ENCODE peak calls at places on chromosomes 6 and 20, in nine cellular contexts. W is chondrocyte, E is heart left ventricle, X is activated B cell treated with CpG ODN at 0.5 μM for 24 hours, B is cardiac fibroblast, C is AG10803, H is fibroblast of lung, J is A673, D is pancreas. R is an unnamed sample.
A peak's percentile ranks its signal among the peaks of the same experiment; 100 is the strongest.

GRCh38 chr6:81859884-81860283 is 107.4 kb upstream of the TENT5A start:
- DNase-seq in W (no peak), E (peak; percentile 60), X (no peak), B (peak; percentile 8), C (no peak), H (peak; percentile 47), J (no peak), D (no peak), R (no peak)

GRCh38 chr6:13485923-13486557 is 1.4 kb downstream of the GFOD1 start:
- DNase-seq in W (no peak), E (no peak), X (peak; percentile 32), B (peak; percentile 48), C (peak; percentile 34), H (peak; percentile 51), J (peak; percentile 62), D (peak; percentile 27), R (no peak)

GRCh38 chr20:52103911-52104545 is 87.6 kb downstream of the ZFP64 start:
- DNase-seq in W (no peak), E (no peak), X (no peak), B (peak; percentile 10), C (no peak), H (peak; percentile 42), J (peak; percentile 42), D (no peak), R (no peak)

GRCh38 chr6:102619585-102619984 is 1226.1 kb downstream of the GRIK2 start:
- DNase-seq in W (no peak), E (no peak), X (no peak), B (peak; percentile 17), C (peak; percentile 3), H (peak; percentile 5), J (peak; percentile 65), D (no peak), R (peak; percentile 5)

GRCh38 chr6:100487638-100488037 is 22.9 kb upstream of the SIM1 start:
- DNase-seq in W (no peak), E (no peak), X (no peak), B (no peak), C (no peak), H (no peak), J (no peak), D (no peak), R (no peak)

GRCh38 chr20:39825524-39825923 is 863.4 kb downstream of the DHX35 start:
- DNase-seq in W (no peak), E (no peak), X (no peak), B (no peak), C (no peak), H (no peak), J (no peak), D (no peak), R (no peak)

GRCh38 chr6:62150048-62150663 is 135.9 kb downstream of the KHDRBS2 start:
- DNase-seq in W (no peak), E (no peak), X (no peak), B (peak; percentile 46), C (peak; percentile 30), H (peak; percentile 1), J (peak; percentile 47), D (no peak), R (peak; percentile 52)

GRCh38 chr20:38275815-38276550 is 15.4 kb upstream of the KIAA1755 start:
- DNase-seq in W (no peak), E (no peak), X (no peak), B (peak; percentile 73), C (peak; percentile 83), H (peak; percentile 91), J (peak; percentile 18), D (no peak), R (no peak)

GRCh38 chr6:37987008-37987407 is 167.5 kb downstream of the ZFAND3 start:
- DNase-seq in W (no peak), E (no peak), X (no peak), B (peak; percentile 47), C (peak; percentile 48), H (peak; percentile 70), J (no peak), D (no peak), R (no peak)

DNA sequence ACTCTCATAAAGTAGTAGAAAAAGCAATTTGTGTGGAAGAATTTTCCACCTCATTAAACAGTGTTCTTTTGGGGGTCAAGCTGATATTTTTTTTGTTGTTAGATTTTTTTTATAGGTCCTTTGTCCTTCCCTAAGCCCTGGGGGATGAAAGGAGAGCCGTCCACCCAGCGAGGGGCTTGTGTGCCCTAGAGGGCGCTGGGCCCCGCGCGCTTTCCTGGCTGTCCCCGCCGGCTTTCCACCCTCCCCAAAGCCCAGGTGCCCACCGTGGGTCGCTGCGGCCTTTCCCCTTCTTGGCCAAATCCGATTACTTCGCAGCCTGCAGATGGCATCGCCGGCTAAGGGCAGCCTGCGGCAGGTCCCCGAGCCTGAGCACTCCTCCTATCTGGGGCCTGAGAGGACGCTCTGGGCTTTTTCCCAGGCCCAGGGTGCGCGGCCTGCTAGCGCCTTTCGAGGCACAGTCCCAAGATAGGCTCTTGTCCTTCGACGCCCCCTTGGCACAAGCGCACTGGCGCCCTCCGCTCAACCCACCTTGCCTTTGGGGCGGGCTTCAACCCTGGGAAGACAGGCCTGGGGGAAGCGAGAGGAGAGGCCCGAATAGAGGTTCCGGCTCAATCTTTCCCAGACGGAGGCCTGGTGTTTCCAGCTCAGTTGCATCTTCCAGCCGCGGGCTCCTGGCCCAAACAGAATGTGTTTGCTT is 33.6 kb downstream of the TFAP2A start:
- DNase-seq in W (peak; percentile 86), E (no peak), X (peak; percentile 14), B (no peak), C (no peak), H (no peak), J (no peak), D (no peak), R (no peak)
- TF ChIP-seq CTCF in W (peak; percentile 26), E (no peak), X (no peak), B (no peak), C (peak; percentile 8), H (no peak), J (peak; percentile 31), D (no peak), R (no peak)

DNA sequence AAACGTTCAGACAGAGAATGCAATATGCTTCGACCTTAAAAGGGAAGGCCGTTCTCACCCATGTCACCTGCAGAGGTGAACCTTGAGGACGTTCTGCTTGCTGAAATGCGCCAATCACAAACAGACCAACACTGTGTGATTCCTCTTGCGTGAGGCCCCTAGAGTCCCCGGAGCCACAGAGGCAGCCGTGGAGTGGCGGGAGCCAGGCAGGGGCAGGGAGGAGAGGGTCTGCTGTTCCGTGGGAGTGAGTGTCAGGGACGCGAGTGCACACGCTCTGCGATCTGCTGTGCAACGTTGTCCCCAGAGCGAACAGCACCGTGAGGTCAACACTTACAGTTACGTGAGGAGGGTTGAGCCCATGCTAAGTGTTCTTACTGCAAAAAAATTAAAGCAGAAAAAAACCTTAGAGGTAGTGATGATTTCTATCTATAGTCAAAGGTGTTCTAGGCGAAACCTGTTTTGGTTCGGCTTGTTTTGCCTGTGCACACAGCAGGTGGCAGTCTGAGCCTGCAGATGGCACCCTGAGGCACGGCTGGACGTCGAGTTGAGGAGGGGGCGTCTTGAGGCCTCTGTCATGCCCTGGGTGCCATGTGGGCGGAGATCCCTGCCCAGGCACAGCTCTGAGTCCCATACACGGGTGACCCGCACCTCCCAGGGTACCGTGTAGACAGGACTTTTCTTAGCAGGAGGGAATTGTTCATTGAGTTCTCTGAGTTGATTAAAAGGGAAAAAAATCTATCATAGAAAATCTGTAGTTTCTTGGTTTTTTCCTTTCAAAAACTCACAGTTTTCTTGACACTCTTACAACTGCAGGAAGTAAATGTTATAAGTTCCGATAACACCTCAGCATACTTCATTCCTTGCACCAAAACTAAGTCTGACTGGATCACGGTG is 71.8 kb upstream of the FRMD1 start:
- DNase-seq in W (peak; percentile 72), E (no peak), X (no peak), B (peak; percentile 10), C (no peak), H (no peak), J (peak; percentile 35), D (peak; percentile 31), R (no peak)
- TF ChIP-seq CTCF in W (peak; percentile 91), E (peak; percentile 57), X (no peak), B (no peak), C (peak; percentile 31), H (no peak), J (peak; percentile 65), D (no peak), R (peak; percentile 62)

DNA sequence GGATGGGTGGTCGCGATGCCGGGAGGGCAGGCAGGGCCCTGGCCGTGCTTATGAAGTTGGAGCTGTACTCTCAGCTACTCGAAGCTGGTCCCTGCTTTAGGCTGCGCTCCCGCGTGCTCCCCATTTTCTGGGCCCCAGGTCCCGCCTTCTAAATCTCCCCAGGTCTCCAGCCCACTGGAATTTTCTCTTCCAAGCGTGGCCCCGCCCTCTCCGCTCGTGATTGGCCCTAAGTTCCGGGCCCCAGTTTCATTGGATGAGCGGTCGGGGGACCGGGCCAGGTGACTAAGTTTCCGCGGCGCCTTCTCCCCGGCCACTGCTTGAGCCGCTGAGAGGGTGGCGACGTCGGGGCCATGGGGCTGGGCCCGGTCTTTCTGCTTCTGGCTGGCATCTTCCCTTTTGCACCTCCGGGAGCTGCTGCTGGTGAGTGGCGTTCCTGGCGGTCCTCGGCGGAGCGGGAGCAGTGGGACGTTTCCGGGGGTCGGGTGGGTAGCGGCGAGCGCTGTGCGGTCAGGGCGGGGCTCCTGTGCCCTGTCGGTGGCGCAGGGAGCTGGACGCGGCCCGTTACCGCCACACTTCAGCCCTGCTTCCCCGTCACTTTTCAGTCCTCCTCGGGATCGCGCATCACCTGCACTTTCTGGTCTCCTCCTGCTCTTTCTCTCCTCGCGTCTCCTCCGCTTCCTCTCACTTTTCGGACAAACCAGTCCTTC is at the start of gene MICA:
- DNase-seq in W (no peak), E (peak; percentile 91), X (peak; percentile 63), B (peak; percentile 85), C (peak; percentile 74), H (peak; percentile 88), J (peak; percentile 94), D (peak; percentile 90), R (peak; percentile 93)
- TF ChIP-seq CTCF in W (peak; percentile 49), E (no peak), X (no peak), B (no peak), C (no peak), H (no peak), J (no peak), D (no peak), R (no peak)

GRCh38 chr6:68975064-68975463 is 340.0 kb downstream of the ADGRB3 start:
- DNase-seq in W (no peak), E (no peak), X (no peak), B (peak; percentile 5), C (no peak), H (peak; percentile 14), J (peak; percentile 67), D (no peak), R (peak; percentile 45)
- TF ChIP-seq CTCF in W (peak; percentile 52), E (peak; percentile 57), X (no peak), B (peak; percentile 46), C (peak; percentile 8), H (no peak), J (peak; percentile 62), D (no peak), R (no peak)

GRCh38 chr6:107867302-107867615 is 43.1 kb upstream of the SCML4 start:
- DNase-seq in W (no peak), E (no peak), X (no peak), B (no peak), C (no peak), H (no peak), J (no peak), D (no peak), R (no peak)
- TF ChIP-seq CTCF in W (peak; percentile 11), E (no peak), X (no peak), B (no peak), C (no peak), H (no peak), J (no peak), D (no peak), R (no peak)

DNA sequence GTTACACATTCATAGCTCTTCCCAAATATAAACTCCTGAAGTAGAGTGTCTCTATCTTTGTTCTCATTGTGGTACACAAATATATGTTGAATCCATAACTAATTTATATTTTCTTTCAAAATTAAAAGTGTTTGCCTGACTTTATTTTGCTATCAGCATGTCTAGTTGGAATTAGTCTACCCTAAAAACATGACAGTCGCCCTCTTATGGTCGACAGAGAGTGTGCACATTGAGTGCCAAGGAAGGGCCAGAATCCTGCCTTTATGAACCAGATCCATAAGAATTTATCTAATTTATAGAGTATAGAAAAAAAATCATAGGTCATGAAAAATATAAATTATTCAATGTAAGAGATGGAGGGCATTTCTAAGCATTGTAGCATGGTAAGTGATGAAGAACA is 12.3 kb upstream of the DEFB112 start:
- DNase-seq in W (no peak), E (no peak), X (no peak), B (no peak), C (no peak), H (no peak), J (peak; percentile 26), D (no peak), R (no peak)
- TF ChIP-seq CTCF in W (peak; percentile 47), E (no peak), X (no peak), B (no peak), C (peak; percentile 23), H (no peak), J (peak; percentile 68), D (no peak), R (peak; percentile 34)

R was measured in Caco-2.